ENCODE peak calls at places on chromosome 5, in six cellular contexts. M is GM23338; K is astrocyte; F is CD8-positive, alpha-beta memory T cell; G is body of pancreas; T is HCT116. I is an unnamed sample.
A peak's percentile ranks its signal among the peaks of the same experiment; 100 is the strongest.

GRCh38 chr5:139574641-139575312 is 13.6 kb downstream of the UBE2D2 start:
- DNase-seq in M (peak; percentile 71), K (peak; percentile 13), F (peak; percentile 59), G (no peak), T (no peak), I (peak; percentile 62)

GRCh38 chr5:151686673-151687378 is at the start of gene SPARC:
- DNase-seq in M (peak; percentile 94), K (peak; percentile 95), F (no peak), G (peak; percentile 52), T (no peak), I (no peak)

GRCh38 chr5:147689436-147689835 is 93.1 kb downstream of the JAKMIP2 start:
- DNase-seq in M (no peak), K (peak; percentile 17), F (no peak), G (no peak), T (no peak), I (no peak)

GRCh38 chr5:143613329-143613728 is 198.6 kb upstream of the HMHB1 start:
- DNase-seq in M (no peak), K (no peak), F (no peak), G (no peak), T (no peak), I (no peak)

GRCh38 chr5:1804001-1804690 is 2.9 kb downstream of the NDUFS6 start:
- DNase-seq in M (no peak), K (no peak), F (no peak), G (no peak), T (no peak), I (no peak)

GRCh38 chr5:180315762-180316212 is 23.9 kb upstream of the MAPK9 start:
- DNase-seq in M (peak; percentile 73), K (no peak), F (peak; percentile 66), G (peak; percentile 84), T (peak; percentile 19), I (peak; percentile 57)

GRCh38 chr5:128253224-128253623 is 169.7 kb downstream of the SLC12A2 start:
- DNase-seq in M (no peak), K (no peak), F (no peak), G (no peak), T (no peak), I (no peak)

GRCh38 chr5:173677125-173677672 is 60.7 kb upstream of the BOD1 start:
- DNase-seq in M (no peak), K (no peak), F (no peak), G (no peak), T (no peak), I (no peak)

GRCh38 chr5:139962445-139962844 is 80.7 kb downstream of the NRG2 start:
- DNase-seq in M (no peak), K (no peak), F (no peak), G (no peak), T (no peak), I (no peak)

GRCh38 chr5:65190328-65191053 is 291.2 kb downstream of the ADAMTS6 start:
- DNase-seq in M (no peak), K (peak; percentile 99), F (no peak), G (no peak), T (no peak), I (no peak)

GRCh38 chr5:55324815-55325418 is 17.1 kb downstream of the MTREX start:
- DNase-seq in M (peak; percentile 32), K (peak; percentile 36), F (peak; percentile 21), G (no peak), T (peak; percentile 32), I (peak; percentile 63)

GRCh38 chr5:143352691-143353090 is 50.8 kb downstream of the NR3C1 start:
- DNase-seq in M (no peak), K (no peak), F (peak; percentile 37), G (no peak), T (no peak), I (peak; percentile 72)

GRCh38 chr5:23704176-23704855 is 196.9 kb downstream of the PRDM9 start:
- DNase-seq in M (no peak), K (no peak), F (no peak), G (no peak), T (no peak), I (no peak)

GRCh38 chr5:42590566-42590965 is 166.1 kb upstream of the CCDC152 start:
- DNase-seq in M (no peak), K (no peak), F (no peak), G (no peak), T (no peak), I (no peak)

GRCh38 chr5:21688655-21689054 is 1164.5 kb downstream of the CDH12 start:
- DNase-seq in M (no peak), K (peak; percentile 34), F (no peak), G (no peak), T (no peak), I (no peak)

GRCh38 chr5:41371741-41372140 is 138.7 kb downstream of the PLCXD3 start:
- DNase-seq in M (no peak), K (peak; percentile 82), F (no peak), G (no peak), T (no peak), I (no peak)

GRCh38 chr5:57715296-57715695 is 232.7 kb upstream of the ACTBL2 start:
- DNase-seq in M (no peak), K (peak; percentile 44), F (no peak), G (no peak), T (no peak), I (no peak)

GRCh38 chr5:83553000-83553486 is 81.5 kb downstream of the VCAN start:
- DNase-seq in M (no peak), K (no peak), F (no peak), G (peak; percentile 11), T (no peak), I (no peak)

GRCh38 chr5:17228833-17229291 is 11.4 kb downstream of the BASP1 start:
- DNase-seq in M (no peak), K (peak; percentile 78), F (no peak), G (no peak), T (no peak), I (no peak)

GRCh38 chr5:36897616-36898015 is 21.0 kb downstream of the NIPBL start:
- DNase-seq in M (no peak), K (peak; percentile 41), F (no peak), G (no peak), T (no peak), I (no peak)

GRCh38 chr5:141208478-141208877 is at the start of gene PCDHB12:
- DNase-seq in M (peak; percentile 74), K (no peak), F (no peak), G (peak; percentile 48), T (no peak), I (no peak)

GRCh38 chr5:6145616-6146237 is 232.6 kb downstream of the MED10 start:
- DNase-seq in M (no peak), K (no peak), F (no peak), G (no peak), T (no peak), I (no peak)

GRCh38 chr5:120388016-120388781 is 75.9 kb upstream of the PRR16 start:
- DNase-seq in M (no peak), K (peak; percentile 91), F (no peak), G (no peak), T (no peak), I (no peak)

GRCh38 chr5:170306381-170306790 is 8.8 kb upstream of the LCP2 start:
- DNase-seq in M (no peak), K (peak; percentile 20), F (no peak), G (no peak), T (no peak), I (no peak)

GRCh38 chr5:156934450-156935211 is 28.4 kb downstream of the TIMD4 start:
- DNase-seq in M (peak; percentile 71), K (no peak), F (peak; percentile 53), G (peak; percentile 16), T (peak; percentile 7), I (peak; percentile 82)

GRCh38 chr5:22604711-22605110 is 248.4 kb downstream of the CDH12 start:
- DNase-seq in M (no peak), K (no peak), F (no peak), G (no peak), T (no peak), I (no peak)

GRCh38 chr5:121982089-121982488 is 20.3 kb downstream of the SRFBP1 start:
- DNase-seq in M (no peak), K (no peak), F (no peak), G (no peak), T (no peak), I (no peak)

GRCh38 chr5:139148306-139148705 is 49.9 kb downstream of the SIL1 start:
- DNase-seq in M (no peak), K (no peak), F (no peak), G (peak; percentile 81), T (no peak), I (no peak)

GRCh38 chr5:175682664-175683063 is 24.8 kb downstream of the HRH2 start:
- DNase-seq in M (no peak), K (no peak), F (no peak), G (no peak), T (no peak), I (no peak)
- H3K27ac ChIP-seq in M (no peak overlapping the region), K (no peak overlapping the region), F (no peak overlapping the region), G (no peak overlapping the region), T (no peak overlapping the region), I (no peak overlapping the region)

DNA sequence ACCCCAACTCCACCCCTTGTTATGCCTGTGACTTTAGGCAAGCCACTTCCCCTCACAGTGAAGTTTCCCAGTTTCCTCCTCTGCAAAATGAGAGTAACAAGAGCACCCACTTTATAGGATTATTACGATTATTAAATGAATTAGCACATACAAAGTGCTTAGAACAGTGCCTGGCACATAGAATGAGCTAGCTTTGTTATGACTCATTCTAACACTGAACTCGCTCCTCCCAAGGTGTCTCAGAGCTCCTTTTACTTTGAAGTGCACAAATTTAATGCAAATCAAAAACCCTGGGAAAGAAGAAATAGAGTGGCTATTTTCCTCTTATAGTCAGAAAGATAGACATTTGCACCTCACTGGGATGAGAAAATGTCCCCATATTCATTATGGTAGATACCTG is 34.3 kb downstream of the DNAH5 start:
- DNase-seq in M (no peak), K (no peak), F (no peak), G (no peak), T (no peak), I (no peak)
- H3K4me1 ChIP-seq in M (no peaks in the 10 kb centered on the region), K (no peaks in the 10 kb centered on the region), F (no peaks in the 10 kb centered on the region), G (no peaks in the 10 kb centered on the region), T (no peaks in the 10 kb centered on the region), I (no peaks in the 10 kb centered on the region)

DNA sequence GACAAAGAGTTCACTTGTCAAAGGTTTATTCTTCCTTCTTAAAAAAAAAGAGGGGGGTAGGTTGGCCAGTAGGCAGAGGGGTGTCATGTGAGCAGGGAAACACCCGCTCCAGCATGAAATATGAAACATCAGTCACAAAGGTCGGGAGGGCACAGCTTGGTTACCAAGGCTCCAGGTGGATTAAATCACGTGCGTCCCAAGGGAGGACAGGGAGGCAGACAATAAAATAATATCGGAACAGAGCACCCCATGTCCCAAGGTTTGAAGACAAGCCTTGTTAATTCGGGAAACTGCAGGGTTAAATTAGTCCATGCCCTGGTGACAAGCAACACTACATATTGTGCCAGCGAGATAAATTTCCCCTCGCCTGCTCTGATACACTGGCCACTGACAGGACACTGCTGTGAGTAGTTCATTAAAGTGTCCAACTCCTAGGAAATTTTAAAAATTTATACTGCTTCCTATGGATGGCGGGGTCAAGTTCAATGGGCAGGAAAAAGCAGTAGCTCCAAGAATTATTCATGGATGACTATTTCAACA is 401.3 kb downstream of the IRX1 start:
- DNase-seq in M (no peak), K (no peak), F (no peak), G (no peak), T (no peak), I (no peak)
- H3K27ac ChIP-seq in M (no peak overlapping the region), K (no peak overlapping the region), F (no peak overlapping the region), G (no peak overlapping the region), T (no peak overlapping the region), I (no peak overlapping the region)

DNA sequence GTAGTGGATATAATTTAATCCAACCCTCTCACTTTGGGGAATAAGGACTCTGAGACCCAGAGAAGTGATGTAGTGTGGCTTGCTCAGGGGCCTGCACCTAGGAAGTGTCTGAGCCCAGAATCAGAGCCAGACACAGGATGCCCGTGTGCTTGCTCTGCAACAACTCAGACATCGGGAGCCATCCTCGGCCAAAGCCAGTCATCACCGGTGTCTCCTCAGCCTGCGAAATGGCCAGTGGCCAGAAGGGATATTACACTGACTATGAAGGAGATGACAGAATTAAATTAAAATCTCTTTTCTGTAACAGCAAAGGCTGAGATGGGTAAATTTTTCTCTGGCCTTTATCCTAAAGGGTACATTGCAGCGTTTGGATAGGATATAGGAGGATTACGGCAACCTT is 102.9 kb downstream of the MARCHF11 start:
- DNase-seq in M (peak; percentile 43), K (no peak), F (no peak), G (no peak), T (no peak), I (no peak)
- H3K4me1 ChIP-seq in M (no peaks in the 10 kb centered on the region), K (no peaks in the 10 kb centered on the region), F (no peaks in the 10 kb centered on the region), G (no peaks in the 10 kb centered on the region), T (no peaks in the 10 kb centered on the region), I (no peaks in the 10 kb centered on the region)